ENCODE peak calls at places on chromosome 11, in nine cellular contexts. One of them, this sample, is unnamed.

GRCh38 chr11:95764267-95764898 is 25.2 kb downstream of the FAM76B start:
- DNase-seq in Peyer's patch: no peak
- DNase-seq in tibial nerve: no peak
- DNase-seq in stomach: no peak
- DNase-seq in HCT116: peak
- DNase-seq in GM12891: peak
- DNase-seq in adrenal gland: no peak
- DNase-seq in sigmoid colon: no peak
- DNase-seq in lower leg skin: no peak
- DNase-seq in this sample: no peak

GRCh38 chr11:3164138-3164539 is 971 bp downstream of the OSBPL5 start:
- DNase-seq in Peyer's patch: no peak
- DNase-seq in tibial nerve: no peak
- DNase-seq in stomach: no peak
- DNase-seq in HCT116: no peak
- DNase-seq in GM12891: peak
- DNase-seq in adrenal gland: no peak
- DNase-seq in sigmoid colon: peak
- DNase-seq in lower leg skin: no peak
- DNase-seq in this sample: no peak

GRCh38 chr11:93623179-93623578 is 38.3 kb upstream of the CEP295 start:
- DNase-seq in Peyer's patch: no peak
- DNase-seq in tibial nerve: no peak
- DNase-seq in stomach: no peak
- DNase-seq in HCT116: no peak
- DNase-seq in GM12891: peak
- DNase-seq in adrenal gland: peak
- DNase-seq in sigmoid colon: no peak
- DNase-seq in lower leg skin: no peak
- DNase-seq in this sample: no peak

GRCh38 chr11:114159320-114159719 is 99.8 kb downstream of the ZBTB16 start:
- DNase-seq in Peyer's patch: no peak
- DNase-seq in tibial nerve: no peak
- DNase-seq in stomach: no peak
- DNase-seq in HCT116: no peak
- DNase-seq in GM12891: no peak
- DNase-seq in adrenal gland: no peak
- DNase-seq in sigmoid colon: peak
- DNase-seq in lower leg skin: peak
- DNase-seq in this sample: no peak

GRCh38 chr11:29173660-29174062 is 843.2 kb downstream of the KCNA4 start:
- DNase-seq in Peyer's patch: no peak
- DNase-seq in tibial nerve: no peak
- DNase-seq in stomach: no peak
- DNase-seq in HCT116: peak
- DNase-seq in GM12891: no peak
- DNase-seq in adrenal gland: no peak
- DNase-seq in sigmoid colon: no peak
- DNase-seq in lower leg skin: no peak
- DNase-seq in this sample: no peak

GRCh38 chr11:25970726-25971508 is 361.0 kb upstream of the ANO3 start:
- DNase-seq in Peyer's patch: no peak
- DNase-seq in tibial nerve: no peak
- DNase-seq in stomach: no peak
- DNase-seq in HCT116: no peak
- DNase-seq in GM12891: no peak
- DNase-seq in adrenal gland: no peak
- DNase-seq in sigmoid colon: no peak
- DNase-seq in lower leg skin: no peak
- DNase-seq in this sample: no peak

GRCh38 chr11:27291302-27291889 is 71.6 kb downstream of the CCDC34 start:
- DNase-seq in Peyer's patch: no peak
- DNase-seq in tibial nerve: no peak
- DNase-seq in stomach: peak
- DNase-seq in HCT116: peak
- DNase-seq in GM12891: no peak
- DNase-seq in adrenal gland: no peak
- DNase-seq in sigmoid colon: no peak
- DNase-seq in lower leg skin: no peak
- DNase-seq in this sample: no peak

GRCh38 chr11:64010783-64011182 is 24.5 kb downstream of the OTUB1 start:
- DNase-seq in Peyer's patch: no peak
- DNase-seq in tibial nerve: no peak
- DNase-seq in stomach: no peak
- DNase-seq in HCT116: no peak
- DNase-seq in GM12891: no peak
- DNase-seq in adrenal gland: no peak
- DNase-seq in sigmoid colon: no peak
- DNase-seq in lower leg skin: no peak
- DNase-seq in this sample: no peak

GRCh38 chr11:130478204-130478701 is 29.8 kb downstream of the ADAMTS15 start:
- DNase-seq in Peyer's patch: peak
- DNase-seq in tibial nerve: peak
- DNase-seq in stomach: peak
- DNase-seq in HCT116: no peak
- DNase-seq in GM12891: no peak
- DNase-seq in adrenal gland: peak
- DNase-seq in sigmoid colon: peak
- DNase-seq in lower leg skin: peak
- DNase-seq in this sample: peak

GRCh38 chr11:110907629-110908028 is 195.4 kb upstream of the ARHGAP20 start:
- DNase-seq in Peyer's patch: no peak
- DNase-seq in tibial nerve: no peak
- DNase-seq in stomach: peak
- DNase-seq in HCT116: no peak
- DNase-seq in GM12891: no peak
- DNase-seq in adrenal gland: peak
- DNase-seq in sigmoid colon: no peak
- DNase-seq in lower leg skin: no peak
- DNase-seq in this sample: peak

GRCh38 chr11:115132829-115133228 is 371.4 kb downstream of the CADM1 start:
- DNase-seq in Peyer's patch: no peak
- DNase-seq in tibial nerve: no peak
- DNase-seq in stomach: no peak
- DNase-seq in HCT116: no peak
- DNase-seq in GM12891: peak
- DNase-seq in adrenal gland: peak
- DNase-seq in sigmoid colon: no peak
- DNase-seq in lower leg skin: no peak
- DNase-seq in this sample: peak

GRCh38 chr11:59208956-59209355 is 3.8 kb downstream of the MPEG1 start:
- DNase-seq in Peyer's patch: no peak
- DNase-seq in tibial nerve: no peak
- DNase-seq in stomach: no peak
- DNase-seq in HCT116: no peak
- DNase-seq in GM12891: no peak
- DNase-seq in adrenal gland: no peak
- DNase-seq in sigmoid colon: no peak
- DNase-seq in lower leg skin: no peak
- DNase-seq in this sample: peak

GRCh38 chr11:112113539-112114457 is 27.1 kb downstream of the SDHD start:
- DNase-seq in Peyer's patch: no peak
- DNase-seq in tibial nerve: no peak
- DNase-seq in stomach: no peak
- DNase-seq in HCT116: peak
- DNase-seq in GM12891: no peak
- DNase-seq in adrenal gland: no peak
- DNase-seq in sigmoid colon: no peak
- DNase-seq in lower leg skin: no peak
- DNase-seq in this sample: no peak

GRCh38 chr11:115645631-115646271 is 141.5 kb upstream of the CADM1 start:
- DNase-seq in Peyer's patch: no peak
- DNase-seq in tibial nerve: no peak
- DNase-seq in stomach: no peak
- DNase-seq in HCT116: no peak
- DNase-seq in GM12891: no peak
- DNase-seq in adrenal gland: no peak
- DNase-seq in sigmoid colon: no peak
- DNase-seq in lower leg skin: no peak
- DNase-seq in this sample: no peak

GRCh38 chr11:126348806-126349582 is 6.5 kb upstream of the ST3GAL4 start:
- DNase-seq in Peyer's patch: no peak
- DNase-seq in tibial nerve: no peak
- DNase-seq in stomach: no peak
- DNase-seq in HCT116: no peak
- DNase-seq in GM12891: no peak
- DNase-seq in adrenal gland: no peak
- DNase-seq in sigmoid colon: no peak
- DNase-seq in lower leg skin: no peak
- DNase-seq in this sample: no peak

GRCh38 chr11:23727821-23728220 is 769.0 kb upstream of the LUZP2 start:
- DNase-seq in Peyer's patch: no peak
- DNase-seq in tibial nerve: no peak
- DNase-seq in stomach: no peak
- DNase-seq in HCT116: no peak
- DNase-seq in GM12891: no peak
- DNase-seq in adrenal gland: no peak
- DNase-seq in sigmoid colon: no peak
- DNase-seq in lower leg skin: no peak
- DNase-seq in this sample: no peak

GRCh38 chr11:12069053-12069676 is 41.2 kb upstream of the MICAL2 start:
- DNase-seq in Peyer's patch: no peak
- DNase-seq in tibial nerve: no peak
- DNase-seq in stomach: no peak
- DNase-seq in HCT116: no peak
- DNase-seq in GM12891: no peak
- DNase-seq in adrenal gland: no peak
- DNase-seq in sigmoid colon: peak
- DNase-seq in lower leg skin: no peak
- DNase-seq in this sample: no peak

GRCh38 chr11:58024601-58025091 is 965 bp downstream of the OR9Q1 start:
- DNase-seq in Peyer's patch: no peak
- DNase-seq in tibial nerve: peak
- DNase-seq in stomach: peak
- DNase-seq in HCT116: no peak
- DNase-seq in GM12891: no peak
- DNase-seq in adrenal gland: peak
- DNase-seq in sigmoid colon: no peak
- DNase-seq in lower leg skin: peak
- DNase-seq in this sample: peak

DNA sequence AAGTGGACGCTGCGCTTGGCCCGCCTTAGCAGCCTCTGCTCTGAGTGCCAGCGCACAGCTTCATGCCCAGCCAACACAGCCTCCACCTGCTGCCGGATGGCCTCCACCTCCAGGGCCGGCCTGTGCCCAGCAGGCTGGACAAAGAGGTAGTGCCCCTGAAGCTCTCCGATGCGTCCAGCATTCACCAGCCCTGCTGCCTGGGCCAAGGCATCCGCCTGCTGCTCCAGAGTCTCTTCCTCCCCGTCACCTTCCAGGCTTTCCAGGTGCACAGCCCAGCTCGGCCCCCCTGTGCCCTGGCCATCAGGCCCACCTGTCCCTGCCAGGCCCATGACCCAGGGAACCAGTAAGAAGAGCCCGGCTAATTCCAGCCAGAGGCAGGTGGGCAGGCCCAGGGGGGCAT is 2.5 kb downstream of the PCSK7 start:
- DNase-seq in Peyer's patch: no peak
- DNase-seq in tibial nerve: no peak
- DNase-seq in stomach: no peak
- DNase-seq in HCT116: no peak
- DNase-seq in GM12891: no peak
- DNase-seq in adrenal gland: no peak
- DNase-seq in sigmoid colon: peak
- DNase-seq in lower leg skin: no peak
- DNase-seq in this sample: no peak
- TF ChIP-seq POLR2A in Peyer's patch: no peak
- TF ChIP-seq POLR2A in tibial nerve: no peak
- TF ChIP-seq POLR2A in stomach: no peak
- TF ChIP-seq POLR2A in HCT116: no peak
- TF ChIP-seq POLR2A in GM12891: no peak
- TF ChIP-seq POLR2A in adrenal gland: no peak
- TF ChIP-seq POLR2A in sigmoid colon: no peak
- TF ChIP-seq POLR2A in lower leg skin: no peak
- TF ChIP-seq POLR2A in this sample: no peak

GRCh38 chr11:10295056-10295901 is 1.3 kb upstream of the SBF2 start:
- DNase-seq in Peyer's patch: no peak
- DNase-seq in tibial nerve: no peak
- DNase-seq in stomach: no peak
- DNase-seq in HCT116: no peak
- DNase-seq in GM12891: no peak
- DNase-seq in adrenal gland: no peak
- DNase-seq in sigmoid colon: no peak
- DNase-seq in lower leg skin: no peak
- DNase-seq in this sample: no peak
- TF ChIP-seq POLR2A in Peyer's patch: no peak
- TF ChIP-seq POLR2A in tibial nerve: no peak
- TF ChIP-seq POLR2A in stomach: no peak
- TF ChIP-seq POLR2A in HCT116: no peak
- TF ChIP-seq POLR2A in GM12891: no peak
- TF ChIP-seq POLR2A in adrenal gland: no peak
- TF ChIP-seq POLR2A in sigmoid colon: no peak
- TF ChIP-seq POLR2A in lower leg skin: no peak
- TF ChIP-seq POLR2A in this sample: no peak

GRCh38 chr11:62646825-62647608 is 604 bp upstream of the GANAB start:
- DNase-seq in Peyer's patch: no peak
- DNase-seq in tibial nerve: no peak
- DNase-seq in stomach: no peak
- DNase-seq in HCT116: no peak
- DNase-seq in GM12891: no peak
- DNase-seq in adrenal gland: no peak
- DNase-seq in sigmoid colon: peak
- DNase-seq in lower leg skin: peak
- DNase-seq in this sample: no peak

GRCh38 chr11:62647609-62648005 is 1.2 kb upstream of the GANAB start:
- DNase-seq in Peyer's patch: no peak
- DNase-seq in tibial nerve: no peak
- DNase-seq in stomach: no peak
- DNase-seq in HCT116: no peak
- DNase-seq in GM12891: no peak
- DNase-seq in adrenal gland: no peak
- DNase-seq in sigmoid colon: no peak
- DNase-seq in lower leg skin: no peak
- DNase-seq in this sample: no peak

GRCh38 chr11:62644220-62644619 is 2.2 kb downstream of the GANAB start:
- DNase-seq in Peyer's patch: no peak
- DNase-seq in tibial nerve: no peak
- DNase-seq in stomach: no peak
- DNase-seq in HCT116: no peak
- DNase-seq in GM12891: no peak
- DNase-seq in adrenal gland: no peak
- DNase-seq in sigmoid colon: no peak
- DNase-seq in lower leg skin: no peak
- DNase-seq in this sample: no peak

GRCh38 chr11:62645660-62645933 is 816 bp downstream of the GANAB start:
- DNase-seq in Peyer's patch: no peak
- DNase-seq in tibial nerve: no peak
- DNase-seq in stomach: no peak
- DNase-seq in HCT116: no peak
- DNase-seq in GM12891: no peak
- DNase-seq in adrenal gland: no peak
- DNase-seq in sigmoid colon: no peak
- DNase-seq in lower leg skin: no peak
- DNase-seq in this sample: no peak

GRCh38 chr11:62645934-62646824 is at the start of gene GANAB:
- DNase-seq in Peyer's patch: peak
- DNase-seq in tibial nerve: peak
- DNase-seq in stomach: peak
- DNase-seq in HCT116: peak
- DNase-seq in GM12891: peak
- DNase-seq in adrenal gland: peak
- DNase-seq in sigmoid colon: peak
- DNase-seq in lower leg skin: peak
- DNase-seq in this sample: peak
- TF ChIP-seq POLR2A in Peyer's patch: peak
- TF ChIP-seq POLR2A in tibial nerve: peak
- TF ChIP-seq POLR2A in stomach: no peak
- TF ChIP-seq POLR2A in HCT116: peak
- TF ChIP-seq POLR2A in GM12891: peak
- TF ChIP-seq POLR2A in adrenal gland: peak
- TF ChIP-seq POLR2A in sigmoid colon: peak
- TF ChIP-seq POLR2A in lower leg skin: peak
- TF ChIP-seq POLR2A in this sample: peak

GRCh38 chr11:124722176-124722575 is 17.6 kb upstream of the NRGN start:
- DNase-seq in Peyer's patch: no peak
- DNase-seq in tibial nerve: no peak
- DNase-seq in stomach: no peak
- DNase-seq in HCT116: no peak
- DNase-seq in GM12891: no peak
- DNase-seq in adrenal gland: no peak
- DNase-seq in sigmoid colon: no peak
- DNase-seq in lower leg skin: no peak
- DNase-seq in this sample: no peak
- TF ChIP-seq POLR2A in Peyer's patch: no peak
- TF ChIP-seq POLR2A in tibial nerve: no peak
- TF ChIP-seq POLR2A in stomach: no peak
- TF ChIP-seq POLR2A in HCT116: no peak
- TF ChIP-seq POLR2A in GM12891: no peak
- TF ChIP-seq POLR2A in adrenal gland: no peak
- TF ChIP-seq POLR2A in sigmoid colon: no peak
- TF ChIP-seq POLR2A in lower leg skin: no peak
- TF ChIP-seq POLR2A in this sample: no peak

This sample was measured in thyroid gland.